ENCODE peak calls at places on chromosome 16, in nine cellular contexts. U is glomerular endothelial cell, V is GOT3, G is prostate gland, Q is HTR-8/SVneo, O is AG08395, W is GM03348, D is upper lobe of right lung, I is AG04449. M is an unnamed sample.

GRCh38 chr16:17194190-17194780 is 276.5 kb downstream of the XYLT1 start:
- DNase-seq in U (no peak), V (no peak), G (peak; percentile 14), Q (no peak), O (peak; percentile 34), W (peak; percentile 74), D (peak; percentile 76), I (no peak), M (peak; percentile 68)

GRCh38 chr16:87276926-87277325 is 40.3 kb downstream of the C16orf95 start:
- DNase-seq in U (no peak), V (no peak), G (no peak), Q (no peak), O (no peak), W (no peak), D (peak; percentile 27), I (no peak), M (no peak)

GRCh38 chr16:21265104-21265825 is 12.8 kb downstream of the CRYM start:
- DNase-seq in U (no peak), V (no peak), G (no peak), Q (no peak), O (no peak), W (no peak), D (no peak), I (no peak), M (no peak)

GRCh38 chr16:88633684-88634140 is 4.7 kb upstream of the IL17C start:
- DNase-seq in U (no peak), V (no peak), G (no peak), Q (peak; percentile 57), O (peak; percentile 36), W (peak; percentile 36), D (peak; percentile 80), I (no peak), M (no peak)

GRCh38 chr16:57720142-57720575 is 15.4 kb upstream of the KATNB1 start:
- DNase-seq in U (peak; percentile 36), V (peak; percentile 13), G (peak; percentile 51), Q (peak; percentile 66), O (peak; percentile 67), W (peak; percentile 68), D (no peak), I (no peak), M (no peak)

GRCh38 chr16:47774661-47775060 is 313.5 kb downstream of the PHKB start:
- DNase-seq in U (no peak), V (no peak), G (no peak), Q (no peak), O (no peak), W (no peak), D (no peak), I (no peak), M (no peak)

GRCh38 chr16:2826591-2827480 is 3.3 kb upstream of the ZG16B start:
- DNase-seq in U (no peak), V (no peak), G (no peak), Q (no peak), O (no peak), W (no peak), D (peak; percentile 60), I (no peak), M (no peak)

GRCh38 chr16:30445408-30446202 is at the start of gene SEPHS2:
- DNase-seq in U (peak; percentile 94), V (peak; percentile 86), G (peak; percentile 99), Q (peak; percentile 95), O (peak; percentile 95), W (peak; percentile 97), D (peak; percentile 97), I (peak; percentile 87), M (peak; percentile 99)

GRCh38 chr16:11914759-11915643 is 755 bp downstream of the GSPT1 start:
- DNase-seq in U (no peak), V (no peak), G (peak; percentile 15), Q (peak; percentile 25), O (peak; percentile 34), W (peak; percentile 72), D (peak; percentile 81), I (no peak), M (peak; percentile 74)

GRCh38 chr16:53784312-53784711 is 80.4 kb downstream of the FTO start:
- DNase-seq in U (no peak), V (no peak), G (no peak), Q (no peak), O (no peak), W (no peak), D (no peak), I (no peak), M (no peak)

GRCh38 chr16:84194018-84194417 is 3.1 kb downstream of the ADAD2 start:
- DNase-seq in U (no peak), V (no peak), G (no peak), Q (no peak), O (no peak), W (no peak), D (no peak), I (no peak), M (no peak)

GRCh38 chr16:1426734-1427451 is 4.0 kb upstream of the PERCC1 start:
- DNase-seq in U (no peak), V (no peak), G (no peak), Q (no peak), O (no peak), W (no peak), D (no peak), I (no peak), M (no peak)

GRCh38 chr16:721765-722481 is 977 bp downstream of the ANTKMT start:
- DNase-seq in U (no peak), V (no peak), G (no peak), Q (no peak), O (no peak), W (no peak), D (no peak), I (no peak), M (no peak)

GRCh38 chr16:54176376-54176901 is 110.1 kb downstream of the IRX3 start:
- DNase-seq in U (no peak), V (no peak), G (no peak), Q (no peak), O (peak; percentile 26), W (no peak), D (no peak), I (no peak), M (no peak)

GRCh38 chr16:49497466-49497865 is 123.9 kb downstream of the C16orf78 start:
- DNase-seq in U (no peak), V (no peak), G (no peak), Q (no peak), O (no peak), W (no peak), D (no peak), I (no peak), M (peak; percentile 50)

GRCh38 chr16:2753523-2754020 is 1.1 kb downstream of the SRRM2 start:
- DNase-seq in U (no peak), V (no peak), G (no peak), Q (no peak), O (no peak), W (peak; percentile 49), D (no peak), I (no peak), M (no peak)

GRCh38 chr16:21101631-21102420 is 48.8 kb downstream of the DNAH3 start:
- DNase-seq in U (no peak), V (no peak), G (no peak), Q (peak; percentile 22), O (peak; percentile 25), W (peak; percentile 60), D (no peak), I (no peak), M (no peak)

GRCh38 chr16:86604436-86605220 is 26.3 kb downstream of the FOXL1 start:
- DNase-seq in U (no peak), V (no peak), G (no peak), Q (no peak), O (no peak), W (no peak), D (no peak), I (no peak), M (peak; percentile 80)

GRCh38 chr16:10992797-10993196 is 48.4 kb downstream of the CLEC16A start:
- DNase-seq in U (no peak), V (no peak), G (no peak), Q (peak; percentile 67), O (peak; percentile 84), W (peak; percentile 82), D (no peak), I (peak; percentile 17), M (no peak)

M was measured in ascending aorta.